ENCODE peak calls at places on chromosome 7, in seven cellular contexts. X is thoracic aorta, V is thyroid gland, L is IMR-90, E is heart right ventricle, U is left ventricle myocardium inferior, G is cardiac muscle cell. O is an unnamed sample.
A peak's percentile ranks its signal among the peaks of the same experiment; 100 is the strongest.

GRCh38 chr7:5417106-5418071 is 6.2 kb downstream of the TNRC18 start:
- DNase-seq in G (no peak), L (peak; percentile 54), E (no peak), V (peak; percentile 50), U (no peak), X (no peak), O (peak; percentile 49)

GRCh38 chr7:80623465-80624252 is 14.8 kb upstream of the CD36 start:
- DNase-seq in V (no peak), X (no peak), U (no peak), E (no peak), G (no peak), L (no peak), O (peak; percentile 40)

GRCh38 chr7:134662166-134662870 is 15.7 kb downstream of the BPGM start:
- DNase-seq in L (peak; percentile 67), E (no peak), U (no peak), X (no peak), V (no peak), G (no peak), O (no peak)

GRCh38 chr7:14821757-14822480 is 80.6 kb downstream of the DGKB start:
- DNase-seq in E (no peak), U (no peak), V (no peak), X (no peak), L (peak; percentile 47), G (no peak), O (no peak)

GRCh38 chr7:20535541-20535940 is 79.9 kb upstream of the ABCB5 start:
- DNase-seq in L (no peak), G (no peak), U (no peak), E (no peak), V (no peak), X (no peak), O (no peak)

GRCh38 chr7:157339777-157340677 is 3.2 kb downstream of the DNAJB6 start:
- DNase-seq in U (peak; percentile 60), L (peak; percentile 74), V (peak; percentile 56), X (no peak), E (peak; percentile 39), G (peak; percentile 81), O (no peak)

GRCh38 chr7:107597582-107597916 is 17.5 kb downstream of the BCAP29 start:
- DNase-seq in U (no peak), X (no peak), E (no peak), G (no peak), L (no peak), V (no peak), O (no peak)

GRCh38 chr7:7428806-7429205 is 106.9 kb downstream of the COL28A1 start:
- DNase-seq in U (no peak), G (peak; percentile 19), L (peak; percentile 81), E (no peak), V (no peak), X (no peak), O (no peak)

GRCh38 chr7:96303105-96303685 is 18.7 kb downstream of the SLC25A13 start:
- DNase-seq in L (peak; percentile 35), V (no peak), G (peak; percentile 50), E (no peak), X (no peak), U (no peak), O (no peak)

GRCh38 chr7:1200045-1200444 is 32.6 kb upstream of the UNCX start:
- DNase-seq in V (peak; percentile 31), U (no peak), E (no peak), L (peak; percentile 29), G (peak; percentile 67), X (no peak), O (no peak)

GRCh38 chr7:39017369-39017768 is 39.7 kb downstream of the POU6F2 start:
- DNase-seq in V (no peak), G (no peak), U (no peak), X (no peak), L (no peak), E (no peak), O (no peak)

GRCh38 chr7:2626498-2627117 is 5.2 kb upstream of the TTYH3 start:
- DNase-seq in U (peak; percentile 49), V (no peak), L (peak; percentile 32), E (no peak), G (peak; percentile 92), X (no peak), O (no peak)

GRCh38 chr7:120740348-120740747 is 117.6 kb downstream of the TSPAN12 start:
- DNase-seq in L (peak; percentile 10), X (no peak), E (no peak), U (no peak), G (peak; percentile 37), V (no peak), O (no peak)

GRCh38 chr7:154777023-154777422 is 225.9 kb downstream of the PAXIP1 start:
- DNase-seq in X (no peak), E (no peak), G (no peak), L (no peak), U (no peak), V (no peak), O (no peak)

GRCh38 chr7:105713488-105714465 is 132.5 kb upstream of the EFCAB10 start:
- DNase-seq in L (no peak), E (no peak), U (no peak), G (no peak), X (no peak), V (no peak), O (no peak)

GRCh38 chr7:3559178-3559765 is 258.2 kb downstream of the SDK1 start:
- DNase-seq in U (no peak), G (peak; percentile 91), L (peak; percentile 97), X (no peak), E (no peak), V (no peak), O (no peak)

GRCh38 chr7:27611043-27611442 is 51.6 kb downstream of the HIBADH start:
- DNase-seq in E (no peak), G (no peak), V (peak; percentile 62), L (peak; percentile 41), U (no peak), X (no peak), O (no peak)

GRCh38 chr7:154699421-154699820 is 303.5 kb downstream of the PAXIP1 start:
- DNase-seq in E (no peak), V (no peak), L (no peak), U (no peak), G (no peak), X (no peak), O (no peak)

GRCh38 chr7:21086688-21087087 is 300.0 kb upstream of the SP8 start:
- DNase-seq in L (no peak), U (no peak), V (peak; percentile 6), E (no peak), X (no peak), G (no peak), O (no peak)

GRCh38 chr7:113128028-113128427 is 9.7 kb upstream of the SMIM30 start:
- DNase-seq in L (peak; percentile 42), V (no peak), X (no peak), E (no peak), U (no peak), G (no peak), O (no peak)

GRCh38 chr7:142188846-142189245 is 69.0 kb downstream of the PRSS58 start:
- DNase-seq in V (no peak), E (no peak), X (no peak), L (no peak), G (no peak), U (no peak), O (no peak)
- TF ChIP-seq CTCF in V (peak; percentile 35), E (no peak), X (peak; percentile 11), L (no peak), G (no peak), U (peak; percentile 38), O (peak; percentile 15)

GRCh38 chr7:115491744-115492380 is 538.7 kb downstream of the TFEC start:
- DNase-seq in V (no peak), U (no peak), X (no peak), L (no peak), E (no peak), G (no peak), O (no peak)
- H3K9me3 ChIP-seq in V (no peaks in the 10 kb centered on the region), U (no peaks in the 10 kb centered on the region), X (no peaks in the 10 kb centered on the region), L (no peaks in the 10 kb centered on the region), E (no peaks in the 10 kb centered on the region), G (no peaks in the 10 kb centered on the region), O (no peaks in the 10 kb centered on the region)

GRCh38 chr7:8443871-8444756 is 10.7 kb downstream of the NXPH1 start:
- DNase-seq in E (no peak), V (no peak), L (no peak), G (no peak), X (no peak), U (no peak), O (no peak)
- TF ChIP-seq CTCF in E (no peak), V (no peak), L (no peak), G (no peak), X (no peak), U (no peak), O (no peak)

GRCh38 chr7:70887186-70887585 is 244.8 kb upstream of the GALNT17 start:
- DNase-seq in V (no peak), X (no peak), L (no peak), E (no peak), U (no peak), G (no peak), O (no peak)

GRCh38 chr7:70883750-70884445 is 248.0 kb upstream of the GALNT17 start:
- DNase-seq in G (no peak), E (no peak), V (no peak), L (no peak), X (no peak), U (no peak), O (no peak)

GRCh38 chr7:70884809-70885208 is 247.1 kb upstream of the GALNT17 start:
- DNase-seq in L (no peak), X (no peak), V (no peak), U (no peak), G (no peak), E (no peak), O (no peak)

GRCh38 chr7:70884446-70884764 is 247.5 kb upstream of the GALNT17 start:
- DNase-seq in V (no peak), G (no peak), E (no peak), X (no peak), U (no peak), L (no peak), O (no peak)

DNA sequence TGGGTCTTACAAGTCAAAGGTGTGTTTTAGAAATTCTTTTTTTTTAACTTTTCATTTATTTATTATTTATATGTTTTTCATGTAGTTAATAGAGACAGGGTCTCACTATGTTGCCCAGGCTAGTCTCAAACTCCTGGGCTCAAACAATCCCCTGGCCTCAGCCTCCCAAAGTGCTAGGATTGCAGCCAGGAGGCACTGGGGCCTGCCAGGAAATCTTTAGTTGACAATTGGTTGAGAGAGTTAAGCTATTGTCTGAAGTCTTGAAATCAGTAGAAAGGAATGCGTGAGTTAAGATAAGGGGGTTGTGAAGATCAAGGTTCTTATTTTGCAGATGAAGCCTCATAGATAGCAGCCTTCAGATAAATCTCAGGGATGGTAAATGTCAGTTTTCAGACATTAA is 245.4 kb upstream of the GALNT17 start:
- DNase-seq in U (no peak), X (no peak), V (no peak), G (no peak), L (no peak), E (no peak), O (no peak)
- H3K9me3 ChIP-seq in U (peaks cover 40% of the 10 kb centered on the region), X (no peaks in the 10 kb centered on the region), V (no peaks in the 10 kb centered on the region), G (no peaks in the 10 kb centered on the region), L (peaks cover 12% of the 10 kb centered on the region), E (peaks cover 23% of the 10 kb centered on the region), O (peaks cover 29% of the 10 kb centered on the region)